ENCODE peak calls at places on chromosomes 4 and X, in ten cellular contexts. One of them, this sample, is unnamed.
A peak's percentile ranks its signal among the peaks of the same experiment; 100 is the strongest.

GRCh38 chr4:84956014-84956413 is 10.5 kb downstream of the WDFY3 start:
- DNase-seq in CD4-positive, alpha-beta T cell: no peak
- DNase-seq in psoas muscle: no peak
- DNase-seq in tibial nerve: no peak
- DNase-seq in cardiac muscle cell: peak; percentile 42
- DNase-seq in A549: no peak
- DNase-seq in prostate gland: no peak
- DNase-seq in spleen: no peak
- DNase-seq in MCF 10A: no peak
- DNase-seq in ovary: no peak
- DNase-seq in this sample: no peak

GRCh38 chrX:51857159-51857733 is 36.2 kb upstream of the MAGED1 start:
- DNase-seq in ovary: no peak
- DNase-seq in tibial nerve: no peak
- DNase-seq in prostate gland: no peak
- DNase-seq in psoas muscle: no peak
- DNase-seq in MCF 10A: no peak
- DNase-seq in spleen: no peak
- DNase-seq in A549: no peak
- DNase-seq in cardiac muscle cell: no peak
- DNase-seq in CD4-positive, alpha-beta T cell: no peak
- DNase-seq in this sample: no peak

GRCh38 chr4:39621582-39621981 is 17.1 kb downstream of the SMIM14 start:
- DNase-seq in psoas muscle: peak; percentile 59
- DNase-seq in tibial nerve: no peak
- DNase-seq in prostate gland: no peak
- DNase-seq in A549: peak; percentile 90
- DNase-seq in spleen: no peak
- DNase-seq in MCF 10A: peak; percentile 81
- DNase-seq in cardiac muscle cell: peak; percentile 40
- DNase-seq in CD4-positive, alpha-beta T cell: no peak
- DNase-seq in ovary: peak; percentile 56
- DNase-seq in this sample: no peak

GRCh38 chr4:126628933-126629332 is 1003.8 kb upstream of the INTU start:
- DNase-seq in ovary: no peak
- DNase-seq in spleen: no peak
- DNase-seq in psoas muscle: no peak
- DNase-seq in cardiac muscle cell: no peak
- DNase-seq in tibial nerve: no peak
- DNase-seq in MCF 10A: no peak
- DNase-seq in prostate gland: no peak
- DNase-seq in A549: no peak
- DNase-seq in CD4-positive, alpha-beta T cell: no peak
- DNase-seq in this sample: no peak

GRCh38 chrX:10749113-10749512 is 128.7 kb upstream of the MID1 start:
- DNase-seq in ovary: no peak
- DNase-seq in cardiac muscle cell: no peak
- DNase-seq in psoas muscle: no peak
- DNase-seq in tibial nerve: no peak
- DNase-seq in CD4-positive, alpha-beta T cell: no peak
- DNase-seq in prostate gland: no peak
- DNase-seq in A549: no peak
- DNase-seq in spleen: no peak
- DNase-seq in MCF 10A: no peak
- DNase-seq in this sample: no peak

GRCh38 chr4:6500481-6501135 is 28.2 kb upstream of the PPP2R2C start:
- DNase-seq in spleen: no peak
- DNase-seq in MCF 10A: no peak
- DNase-seq in CD4-positive, alpha-beta T cell: no peak
- DNase-seq in ovary: no peak
- DNase-seq in tibial nerve: no peak
- DNase-seq in A549: no peak
- DNase-seq in prostate gland: no peak
- DNase-seq in psoas muscle: no peak
- DNase-seq in cardiac muscle cell: no peak
- DNase-seq in this sample: no peak

GRCh38 chr4:113445286-113445685 is 316.3 kb downstream of the CAMK2D start:
- DNase-seq in psoas muscle: peak; percentile 51
- DNase-seq in CD4-positive, alpha-beta T cell: no peak
- DNase-seq in spleen: no peak
- DNase-seq in prostate gland: no peak
- DNase-seq in ovary: peak; percentile 34
- DNase-seq in A549: peak; percentile 23
- DNase-seq in tibial nerve: peak; percentile 30
- DNase-seq in MCF 10A: peak; percentile 99
- DNase-seq in cardiac muscle cell: no peak
- DNase-seq in this sample: no peak

GRCh38 chr4:22901631-22902030 is 208.9 kb downstream of the GBA3 start:
- DNase-seq in spleen: no peak
- DNase-seq in ovary: no peak
- DNase-seq in psoas muscle: no peak
- DNase-seq in tibial nerve: no peak
- DNase-seq in prostate gland: no peak
- DNase-seq in cardiac muscle cell: no peak
- DNase-seq in CD4-positive, alpha-beta T cell: no peak
- DNase-seq in MCF 10A: no peak
- DNase-seq in A549: no peak
- DNase-seq in this sample: no peak

GRCh38 chrX:8879750-8880149 is 78.6 kb upstream of the FAM9A start:
- DNase-seq in spleen: no peak
- DNase-seq in cardiac muscle cell: no peak
- DNase-seq in prostate gland: no peak
- DNase-seq in MCF 10A: peak; percentile 49
- DNase-seq in psoas muscle: no peak
- DNase-seq in CD4-positive, alpha-beta T cell: peak; percentile 1
- DNase-seq in ovary: no peak
- DNase-seq in A549: peak; percentile 26
- DNase-seq in tibial nerve: no peak
- DNase-seq in this sample: no peak

GRCh38 chr4:2793578-2793919 is 664 bp downstream of the SH3BP2 start:
- DNase-seq in psoas muscle: peak; percentile 58
- DNase-seq in cardiac muscle cell: no peak
- DNase-seq in prostate gland: no peak
- DNase-seq in A549: peak; percentile 30
- DNase-seq in CD4-positive, alpha-beta T cell: no peak
- DNase-seq in tibial nerve: peak; percentile 12
- DNase-seq in spleen: peak; percentile 90
- DNase-seq in MCF 10A: peak; percentile 74
- DNase-seq in ovary: peak; percentile 47
- DNase-seq in this sample: no peak

GRCh38 chr4:53494851-53495250 is 96.4 kb downstream of the LNX1 start:
- DNase-seq in tibial nerve: no peak
- DNase-seq in A549: no peak
- DNase-seq in MCF 10A: peak; percentile 23
- DNase-seq in ovary: no peak
- DNase-seq in cardiac muscle cell: no peak
- DNase-seq in spleen: no peak
- DNase-seq in CD4-positive, alpha-beta T cell: no peak
- DNase-seq in prostate gland: no peak
- DNase-seq in psoas muscle: no peak
- DNase-seq in this sample: no peak

DNA sequence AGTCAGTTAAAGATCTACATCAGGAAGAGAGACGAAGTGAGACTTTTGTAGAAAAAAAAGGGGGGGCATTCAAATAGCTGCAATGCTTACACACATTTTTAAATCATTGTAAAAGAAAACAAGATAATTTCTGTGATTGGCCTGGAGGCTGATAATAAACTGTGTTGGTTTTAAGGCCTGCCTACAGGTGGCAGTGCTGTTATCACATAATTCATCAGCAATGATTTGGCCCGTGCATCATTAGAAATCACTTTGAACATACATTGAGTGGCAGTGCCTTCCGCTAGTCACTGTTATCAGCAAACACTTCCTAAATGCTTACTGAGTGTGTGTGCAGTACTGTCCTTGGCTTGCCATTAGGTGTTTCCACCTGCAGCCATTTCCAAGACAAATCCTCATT is 831.9 kb downstream of the TRIML1 start:
- DNase-seq in CD4-positive, alpha-beta T cell: no peak
- DNase-seq in MCF 10A: peak; percentile 57
- DNase-seq in spleen: no peak
- DNase-seq in prostate gland: no peak
- DNase-seq in ovary: no peak
- DNase-seq in psoas muscle: no peak
- DNase-seq in A549: peak; percentile 16
- DNase-seq in cardiac muscle cell: no peak
- DNase-seq in tibial nerve: no peak
- DNase-seq in this sample: no peak
- TF ChIP-seq CTCF in CD4-positive, alpha-beta T cell: no peak
- TF ChIP-seq CTCF in MCF 10A: peak; percentile 36
- TF ChIP-seq CTCF in spleen: no peak
- TF ChIP-seq CTCF in prostate gland: peak; percentile 22
- TF ChIP-seq CTCF in ovary: no peak
- TF ChIP-seq CTCF in psoas muscle: no peak
- TF ChIP-seq CTCF in A549: no peak
- TF ChIP-seq CTCF in cardiac muscle cell: no peak
- TF ChIP-seq CTCF in tibial nerve: no peak
- TF ChIP-seq CTCF in this sample: no peak

DNA sequence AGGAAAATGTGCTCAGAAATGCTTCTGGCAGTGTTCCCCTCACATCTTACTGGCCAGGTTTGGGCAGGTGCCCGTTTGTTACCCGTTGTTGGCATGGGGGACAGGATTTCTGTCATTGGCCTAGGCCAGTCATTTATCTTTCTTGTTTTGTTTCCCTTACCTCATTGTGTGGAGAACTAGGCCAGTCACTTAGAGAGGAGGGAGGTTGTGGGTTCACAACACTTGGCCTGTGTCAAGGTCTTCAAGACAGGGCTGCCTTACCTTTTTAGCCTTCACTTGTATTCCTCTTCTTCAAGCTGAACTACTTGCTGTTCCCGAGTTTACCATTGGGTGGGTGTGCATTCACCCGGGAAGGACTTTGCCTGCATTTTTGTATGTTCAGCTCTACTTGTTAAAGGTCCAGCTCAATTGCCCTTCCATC is 17.7 kb downstream of the SNX25 start:
- DNase-seq in tibial nerve: no peak
- DNase-seq in prostate gland: no peak
- DNase-seq in CD4-positive, alpha-beta T cell: no peak
- DNase-seq in A549: no peak
- DNase-seq in MCF 10A: no peak
- DNase-seq in ovary: no peak
- DNase-seq in cardiac muscle cell: no peak
- DNase-seq in spleen: no peak
- DNase-seq in psoas muscle: no peak
- DNase-seq in this sample: no peak
- TF ChIP-seq CTCF in tibial nerve: no peak
- TF ChIP-seq CTCF in prostate gland: no peak
- TF ChIP-seq CTCF in CD4-positive, alpha-beta T cell: no peak
- TF ChIP-seq CTCF in A549: no peak
- TF ChIP-seq CTCF in MCF 10A: no peak
- TF ChIP-seq CTCF in ovary: no peak
- TF ChIP-seq CTCF in cardiac muscle cell: peak; percentile 30
- TF ChIP-seq CTCF in spleen: no peak
- TF ChIP-seq CTCF in psoas muscle: no peak
- TF ChIP-seq CTCF in this sample: no peak

GRCh38 chr4:146335763-146336412 is 121.5 kb downstream of the REELD1 start:
- DNase-seq in MCF 10A: peak; percentile 87
- DNase-seq in prostate gland: peak; percentile 14
- DNase-seq in spleen: no peak
- DNase-seq in ovary: no peak
- DNase-seq in A549: peak; percentile 22
- DNase-seq in psoas muscle: no peak
- DNase-seq in CD4-positive, alpha-beta T cell: no peak
- DNase-seq in cardiac muscle cell: no peak
- DNase-seq in tibial nerve: no peak
- DNase-seq in this sample: no peak

GRCh38 chr4:146336413-146336807 is 122.1 kb downstream of the REELD1 start:
- DNase-seq in tibial nerve: no peak
- DNase-seq in cardiac muscle cell: no peak
- DNase-seq in spleen: no peak
- DNase-seq in CD4-positive, alpha-beta T cell: no peak
- DNase-seq in ovary: no peak
- DNase-seq in MCF 10A: peak; percentile 23
- DNase-seq in prostate gland: no peak
- DNase-seq in A549: peak; percentile 45
- DNase-seq in psoas muscle: no peak
- DNase-seq in this sample: no peak

GRCh38 chr4:146334862-146335449 is 120.6 kb downstream of the REELD1 start:
- DNase-seq in A549: no peak
- DNase-seq in cardiac muscle cell: no peak
- DNase-seq in CD4-positive, alpha-beta T cell: no peak
- DNase-seq in spleen: no peak
- DNase-seq in tibial nerve: no peak
- DNase-seq in psoas muscle: no peak
- DNase-seq in MCF 10A: peak; percentile 48
- DNase-seq in ovary: no peak
- DNase-seq in prostate gland: no peak
- DNase-seq in this sample: no peak

GRCh38 chr4:146340798-146341197 is 126.5 kb downstream of the REELD1 start:
- DNase-seq in prostate gland: no peak
- DNase-seq in MCF 10A: peak; percentile 33
- DNase-seq in tibial nerve: no peak
- DNase-seq in ovary: no peak
- DNase-seq in CD4-positive, alpha-beta T cell: no peak
- DNase-seq in psoas muscle: no peak
- DNase-seq in cardiac muscle cell: peak; percentile 5
- DNase-seq in A549: no peak
- DNase-seq in spleen: no peak
- DNase-seq in this sample: no peak

DNA sequence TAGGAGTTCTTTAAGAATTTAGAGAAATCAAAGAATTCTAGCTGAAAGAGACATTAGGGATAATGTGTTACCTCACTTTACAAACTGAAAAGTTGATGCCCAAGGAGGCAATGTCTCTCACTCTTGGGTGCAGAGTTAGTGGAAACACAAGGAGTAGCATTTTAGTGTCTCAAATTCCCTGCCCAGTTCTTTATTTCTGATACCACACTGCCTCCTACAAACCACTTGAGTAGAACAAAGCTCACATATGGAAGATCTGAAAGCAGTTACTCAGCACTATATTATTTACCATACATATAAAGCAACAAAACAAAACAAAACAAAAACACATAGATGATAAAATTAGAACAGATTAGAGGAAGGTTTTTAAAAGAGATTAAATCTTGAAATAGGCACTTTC is 124.2 kb downstream of the REELD1 start:
- DNase-seq in cardiac muscle cell: no peak
- DNase-seq in psoas muscle: no peak
- DNase-seq in tibial nerve: no peak
- DNase-seq in CD4-positive, alpha-beta T cell: no peak
- DNase-seq in spleen: no peak
- DNase-seq in A549: peak; percentile 8
- DNase-seq in MCF 10A: no peak
- DNase-seq in prostate gland: no peak
- DNase-seq in ovary: no peak
- DNase-seq in this sample: no peak
- TF ChIP-seq CTCF in cardiac muscle cell: no peak
- TF ChIP-seq CTCF in psoas muscle: no peak
- TF ChIP-seq CTCF in tibial nerve: no peak
- TF ChIP-seq CTCF in CD4-positive, alpha-beta T cell: no peak
- TF ChIP-seq CTCF in spleen: no peak
- TF ChIP-seq CTCF in A549: no peak
- TF ChIP-seq CTCF in MCF 10A: no peak
- TF ChIP-seq CTCF in prostate gland: no peak
- TF ChIP-seq CTCF in ovary: no peak
- TF ChIP-seq CTCF in this sample: peak; percentile 9

DNA sequence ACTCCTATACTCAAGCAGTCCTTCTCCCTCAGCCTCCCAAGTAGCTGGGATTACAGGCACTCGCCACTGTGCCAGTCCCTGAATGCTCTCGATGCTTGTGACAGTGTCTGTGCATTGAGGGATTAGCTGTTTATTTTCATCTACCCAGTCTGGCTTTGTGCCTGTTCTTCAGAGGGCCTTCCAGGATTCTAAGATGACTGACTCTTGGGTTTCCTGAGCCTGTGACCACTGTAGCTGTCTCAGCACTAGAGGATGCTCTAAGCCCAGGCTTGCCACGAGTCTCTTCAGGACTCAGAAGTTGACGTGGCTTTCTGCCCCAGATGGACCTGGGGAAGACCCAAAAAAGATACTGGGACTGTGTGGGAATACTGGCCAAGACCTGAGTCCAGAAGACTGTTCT is 201.4 kb downstream of the ARHGAP10 start:
- DNase-seq in MCF 10A: no peak
- DNase-seq in cardiac muscle cell: no peak
- DNase-seq in prostate gland: no peak
- DNase-seq in psoas muscle: no peak
- DNase-seq in tibial nerve: no peak
- DNase-seq in spleen: no peak
- DNase-seq in A549: no peak
- DNase-seq in CD4-positive, alpha-beta T cell: no peak
- DNase-seq in ovary: no peak
- DNase-seq in this sample: no peak
- TF ChIP-seq CTCF in MCF 10A: no peak
- TF ChIP-seq CTCF in cardiac muscle cell: no peak
- TF ChIP-seq CTCF in prostate gland: no peak
- TF ChIP-seq CTCF in psoas muscle: peak; percentile 29
- TF ChIP-seq CTCF in tibial nerve: no peak
- TF ChIP-seq CTCF in spleen: no peak
- TF ChIP-seq CTCF in A549: no peak
- TF ChIP-seq CTCF in CD4-positive, alpha-beta T cell: no peak
- TF ChIP-seq CTCF in ovary: no peak
- TF ChIP-seq CTCF in this sample: peak; percentile 37